ENCODE peak calls at places on chromosomes 5 and 9, in four cellular contexts. One of them, this sample, is unnamed.

GRCh38 chr5:73152411-73153388 is 20.3 kb upstream of the TMEM174 start:
- DNase-seq in tibial artery: no peak
- DNase-seq in Peyer's patch: no peak
- DNase-seq in brain microvascular endothelial cell: no peak
- DNase-seq in this sample: no peak

GRCh38 chr5:160021818-160022446 is 13.0 kb downstream of the TTC1 start:
- DNase-seq in tibial artery: no peak
- DNase-seq in Peyer's patch: peak
- DNase-seq in brain microvascular endothelial cell: peak
- DNase-seq in this sample: peak

GRCh38 chr9:133023117-133023890 is 7.5 kb upstream of the GTF3C5 start:
- DNase-seq in Peyer's patch: peak
- DNase-seq in brain microvascular endothelial cell: no peak
- DNase-seq in tibial artery: no peak
- DNase-seq in this sample: no peak

GRCh38 chr9:113588936-113589335 is 125.4 kb downstream of the RGS3 start:
- DNase-seq in Peyer's patch: no peak
- DNase-seq in brain microvascular endothelial cell: no peak
- DNase-seq in tibial artery: no peak
- DNase-seq in this sample: no peak

GRCh38 chr5:176870110-176870591 is 29.0 kb downstream of the HK3 start:
- DNase-seq in tibial artery: no peak
- DNase-seq in brain microvascular endothelial cell: peak
- DNase-seq in Peyer's patch: no peak
- DNase-seq in this sample: peak

GRCh38 chr5:173549644-173550043 is 66.8 kb downstream of the BOD1 start:
- DNase-seq in tibial artery: no peak
- DNase-seq in brain microvascular endothelial cell: no peak
- DNase-seq in Peyer's patch: no peak
- DNase-seq in this sample: no peak

GRCh38 chr5:178839319-178839704 is 20.4 kb upstream of the ZNF354B start:
- DNase-seq in brain microvascular endothelial cell: peak
- DNase-seq in Peyer's patch: peak
- DNase-seq in tibial artery: no peak
- DNase-seq in this sample: no peak

GRCh38 chr5:85069659-85070640 is 685.3 kb upstream of the EDIL3 start:
- DNase-seq in brain microvascular endothelial cell: no peak
- DNase-seq in Peyer's patch: no peak
- DNase-seq in tibial artery: no peak
- DNase-seq in this sample: peak

GRCh38 chr9:89813482-89813881 is 208.7 kb downstream of the GADD45G start:
- DNase-seq in Peyer's patch: no peak
- DNase-seq in brain microvascular endothelial cell: no peak
- DNase-seq in tibial artery: no peak
- DNase-seq in this sample: no peak
- H3K4me3 ChIP-seq in Peyer's patch: no peak
- H3K4me3 ChIP-seq in brain microvascular endothelial cell: no peak
- H3K4me3 ChIP-seq in tibial artery: no peak
- H3K4me3 ChIP-seq in this sample: no peak

DNA sequence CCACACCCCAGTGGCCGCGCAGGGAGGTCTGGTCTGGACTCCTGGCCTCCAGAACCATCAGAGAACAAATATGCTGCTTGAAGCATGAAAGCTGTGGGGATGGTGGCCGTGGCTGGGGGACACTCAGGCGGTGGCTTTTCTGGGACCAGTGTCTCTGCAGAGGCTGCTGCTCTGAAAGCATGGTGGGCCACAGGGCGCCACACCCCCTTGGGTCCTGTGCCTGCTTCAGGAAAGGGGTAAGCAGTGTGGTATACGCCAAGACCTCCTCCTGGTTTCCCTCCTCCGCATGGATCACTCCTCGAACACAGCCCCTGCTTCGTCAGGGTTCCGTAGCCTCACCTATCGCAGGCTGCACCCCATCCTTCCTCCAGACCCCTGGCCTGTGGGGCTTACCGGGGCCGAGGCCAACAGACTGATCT is 19.7 kb upstream of the TERT start:
- DNase-seq in brain microvascular endothelial cell: no peak
- DNase-seq in tibial artery: peak
- DNase-seq in Peyer's patch: no peak
- DNase-seq in this sample: no peak
- H3K4me3 ChIP-seq in brain microvascular endothelial cell: no peak
- H3K4me3 ChIP-seq in tibial artery: no peak
- H3K4me3 ChIP-seq in Peyer's patch: no peak
- H3K4me3 ChIP-seq in this sample: no peak

DNA sequence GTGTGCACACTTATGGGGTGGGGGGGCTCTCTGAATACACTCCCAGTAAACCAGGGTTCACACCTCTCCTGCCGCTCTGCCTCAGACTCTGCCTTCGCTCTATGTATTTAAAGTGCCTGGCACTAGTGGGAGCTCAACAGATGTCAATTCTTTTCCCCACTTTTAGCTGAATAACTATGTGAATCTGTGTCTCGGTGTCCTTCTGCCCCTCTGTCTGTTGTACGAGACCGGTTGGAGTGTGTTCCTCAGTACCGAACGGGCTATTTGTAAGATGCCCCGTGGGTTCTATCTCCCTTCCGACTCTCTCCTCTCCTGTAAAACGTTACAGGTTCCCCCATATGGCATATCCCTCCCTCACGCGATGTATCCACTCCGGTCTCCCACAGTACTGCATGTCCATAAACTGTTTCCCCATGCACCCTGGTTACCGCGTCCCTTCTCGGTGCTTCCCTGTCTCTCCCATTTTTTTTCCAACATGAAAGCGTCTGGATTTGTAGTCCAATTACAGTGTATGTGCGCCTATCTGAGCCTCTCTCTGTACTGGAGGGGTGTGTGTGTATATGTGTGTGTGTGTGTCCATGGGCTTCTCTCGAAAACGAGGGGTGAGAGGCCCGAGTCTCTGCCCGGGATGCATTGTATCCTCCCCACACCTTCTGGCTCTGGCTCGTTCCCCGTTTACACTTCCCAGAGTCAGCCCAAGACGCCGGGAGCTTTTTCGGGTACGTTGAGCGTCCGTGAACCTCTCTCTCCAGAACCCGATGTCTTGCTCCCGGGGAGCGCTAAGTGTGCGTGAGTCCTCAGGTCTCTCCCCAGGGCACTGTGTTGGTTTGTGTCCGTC is 1.5 kb downstream of the ELL2 start:
- DNase-seq in brain microvascular endothelial cell: peak
- DNase-seq in Peyer's patch: peak
- DNase-seq in tibial artery: no peak
- DNase-seq in this sample: peak
- H3K4me3 ChIP-seq in brain microvascular endothelial cell: peak
- H3K4me3 ChIP-seq in Peyer's patch: peak
- H3K4me3 ChIP-seq in tibial artery: peak
- H3K4me3 ChIP-seq in this sample: peak

DNA sequence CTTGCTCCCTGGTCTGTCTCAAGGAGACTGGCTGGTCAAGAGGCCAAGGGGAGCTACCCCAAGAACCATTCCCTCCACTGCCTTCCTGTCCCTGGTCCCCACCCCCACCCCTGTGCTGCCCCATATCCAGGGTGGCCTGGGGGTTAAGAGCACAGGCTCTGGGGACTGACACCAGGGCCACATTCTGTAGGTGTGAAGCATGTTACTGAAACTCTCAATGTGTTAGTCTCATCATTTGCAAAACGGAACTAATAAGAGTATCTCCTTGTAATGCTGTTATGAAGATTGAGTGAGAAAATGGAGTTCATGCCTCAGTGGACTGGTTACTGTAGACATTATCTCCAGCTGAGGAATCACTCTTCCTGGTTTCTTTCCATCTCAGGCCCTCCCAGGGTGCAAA is 84.1 kb upstream of the ARAP3 start:
- DNase-seq in Peyer's patch: no peak
- DNase-seq in brain microvascular endothelial cell: no peak
- DNase-seq in tibial artery: no peak
- DNase-seq in this sample: no peak
- H3K4me3 ChIP-seq in Peyer's patch: no peak
- H3K4me3 ChIP-seq in brain microvascular endothelial cell: no peak
- H3K4me3 ChIP-seq in tibial artery: no peak
- H3K4me3 ChIP-seq in this sample: no peak

This sample was measured in fibroblast of lung.